ENCODE peak calls at places on chromosomes 5 and 9, in ten cellular contexts. One of them, this sample, is unnamed.

GRCh38 chr9:78144663-78145377 is 91.1 kb upstream of the CEP78 start:
- DNase-seq in anterior cingulate cortex: peak; percentile 2
- DNase-seq in stimulated activated CD4-positive, alpha-beta T cell treated with anti-CD3 and anti-CD28 coated beads, Interleukin-1b, Interleukin-23, amount 100 ng/mL, for 24 hours: no peak
- DNase-seq in SK-N-SH: no peak
- DNase-seq in neural crest cell: no peak
- DNase-seq in breast epithelium: no peak
- DNase-seq in ELF-1: no peak
- DNase-seq in midbrain: no peak
- DNase-seq in HFFc6: no peak
- DNase-seq in GM12878: no peak
- DNase-seq in this sample: peak; percentile 57

GRCh38 chr5:133511653-133512235 is 100.6 kb downstream of the FSTL4 start:
- DNase-seq in GM12878: no peak
- DNase-seq in stimulated activated CD4-positive, alpha-beta T cell treated with anti-CD3 and anti-CD28 coated beads, Interleukin-1b, Interleukin-23, amount 100 ng/mL, for 24 hours: no peak
- DNase-seq in breast epithelium: no peak
- DNase-seq in HFFc6: no peak
- DNase-seq in anterior cingulate cortex: no peak
- DNase-seq in neural crest cell: no peak
- DNase-seq in ELF-1: no peak
- DNase-seq in midbrain: no peak
- DNase-seq in SK-N-SH: no peak
- DNase-seq in this sample: no peak

GRCh38 chr9:36572515-36573418 is at the start of gene MELK:
- DNase-seq in anterior cingulate cortex: peak; percentile 81
- DNase-seq in ELF-1: peak; percentile 92
- DNase-seq in SK-N-SH: peak; percentile 99
- DNase-seq in breast epithelium: peak; percentile 72
- DNase-seq in midbrain: peak; percentile 52
- DNase-seq in GM12878: no peak
- DNase-seq in neural crest cell: peak; percentile 88
- DNase-seq in HFFc6: peak; percentile 53
- DNase-seq in stimulated activated CD4-positive, alpha-beta T cell treated with anti-CD3 and anti-CD28 coated beads, Interleukin-1b, Interleukin-23, amount 100 ng/mL, for 24 hours: peak; percentile 76
- DNase-seq in this sample: peak; percentile 59

GRCh38 chr5:57735754-57736153 is 253.1 kb upstream of the ACTBL2 start:
- DNase-seq in stimulated activated CD4-positive, alpha-beta T cell treated with anti-CD3 and anti-CD28 coated beads, Interleukin-1b, Interleukin-23, amount 100 ng/mL, for 24 hours: no peak
- DNase-seq in SK-N-SH: no peak
- DNase-seq in ELF-1: no peak
- DNase-seq in neural crest cell: no peak
- DNase-seq in HFFc6: peak; percentile 83
- DNase-seq in midbrain: no peak
- DNase-seq in breast epithelium: no peak
- DNase-seq in anterior cingulate cortex: no peak
- DNase-seq in GM12878: no peak
- DNase-seq in this sample: no peak

GRCh38 chr5:173488144-173488543 is 128.3 kb downstream of the BOD1 start:
- DNase-seq in anterior cingulate cortex: no peak
- DNase-seq in breast epithelium: no peak
- DNase-seq in stimulated activated CD4-positive, alpha-beta T cell treated with anti-CD3 and anti-CD28 coated beads, Interleukin-1b, Interleukin-23, amount 100 ng/mL, for 24 hours: no peak
- DNase-seq in neural crest cell: no peak
- DNase-seq in SK-N-SH: no peak
- DNase-seq in GM12878: no peak
- DNase-seq in midbrain: no peak
- DNase-seq in HFFc6: no peak
- DNase-seq in ELF-1: no peak
- DNase-seq in this sample: no peak

GRCh38 chr5:178551468-178551867 is 38.7 kb downstream of the COL23A1 start:
- DNase-seq in GM12878: no peak
- DNase-seq in neural crest cell: no peak
- DNase-seq in ELF-1: no peak
- DNase-seq in breast epithelium: no peak
- DNase-seq in SK-N-SH: no peak
- DNase-seq in HFFc6: no peak
- DNase-seq in stimulated activated CD4-positive, alpha-beta T cell treated with anti-CD3 and anti-CD28 coated beads, Interleukin-1b, Interleukin-23, amount 100 ng/mL, for 24 hours: no peak
- DNase-seq in anterior cingulate cortex: no peak
- DNase-seq in midbrain: no peak
- DNase-seq in this sample: no peak

GRCh38 chr5:54917323-54917722 is 68.1 kb downstream of the ESM1 start:
- DNase-seq in stimulated activated CD4-positive, alpha-beta T cell treated with anti-CD3 and anti-CD28 coated beads, Interleukin-1b, Interleukin-23, amount 100 ng/mL, for 24 hours: no peak
- DNase-seq in breast epithelium: no peak
- DNase-seq in ELF-1: no peak
- DNase-seq in midbrain: no peak
- DNase-seq in GM12878: no peak
- DNase-seq in SK-N-SH: no peak
- DNase-seq in anterior cingulate cortex: no peak
- DNase-seq in HFFc6: no peak
- DNase-seq in neural crest cell: no peak
- DNase-seq in this sample: no peak

GRCh38 chr5:179162351-179163235 is 102.4 kb downstream of the ZNF354C start:
- DNase-seq in neural crest cell: no peak
- DNase-seq in GM12878: no peak
- DNase-seq in ELF-1: no peak
- DNase-seq in HFFc6: no peak
- DNase-seq in breast epithelium: peak; percentile 42
- DNase-seq in anterior cingulate cortex: no peak
- DNase-seq in midbrain: no peak
- DNase-seq in stimulated activated CD4-positive, alpha-beta T cell treated with anti-CD3 and anti-CD28 coated beads, Interleukin-1b, Interleukin-23, amount 100 ng/mL, for 24 hours: no peak
- DNase-seq in SK-N-SH: no peak
- DNase-seq in this sample: no peak

GRCh38 chr5:72163349-72163983 is 56.2 kb downstream of the MAP1B start:
- DNase-seq in neural crest cell: no peak
- DNase-seq in ELF-1: no peak
- DNase-seq in breast epithelium: no peak
- DNase-seq in SK-N-SH: no peak
- DNase-seq in HFFc6: no peak
- DNase-seq in GM12878: no peak
- DNase-seq in stimulated activated CD4-positive, alpha-beta T cell treated with anti-CD3 and anti-CD28 coated beads, Interleukin-1b, Interleukin-23, amount 100 ng/mL, for 24 hours: no peak
- DNase-seq in anterior cingulate cortex: no peak
- DNase-seq in midbrain: no peak
- DNase-seq in this sample: no peak

GRCh38 chr9:34627716-34628655 is 880 bp downstream of the ARID3C start:
- DNase-seq in stimulated activated CD4-positive, alpha-beta T cell treated with anti-CD3 and anti-CD28 coated beads, Interleukin-1b, Interleukin-23, amount 100 ng/mL, for 24 hours: no peak
- DNase-seq in breast epithelium: no peak
- DNase-seq in HFFc6: no peak
- DNase-seq in SK-N-SH: no peak
- DNase-seq in neural crest cell: no peak
- DNase-seq in GM12878: no peak
- DNase-seq in midbrain: no peak
- DNase-seq in ELF-1: no peak
- DNase-seq in anterior cingulate cortex: no peak
- DNase-seq in this sample: no peak

GRCh38 chr9:78707481-78707977 is 410.6 kb downstream of the PSAT1 start:
- DNase-seq in SK-N-SH: no peak
- DNase-seq in breast epithelium: no peak
- DNase-seq in anterior cingulate cortex: no peak
- DNase-seq in neural crest cell: no peak
- DNase-seq in ELF-1: no peak
- DNase-seq in midbrain: no peak
- DNase-seq in GM12878: peak; percentile 8
- DNase-seq in HFFc6: peak; percentile 89
- DNase-seq in stimulated activated CD4-positive, alpha-beta T cell treated with anti-CD3 and anti-CD28 coated beads, Interleukin-1b, Interleukin-23, amount 100 ng/mL, for 24 hours: no peak
- DNase-seq in this sample: no peak

GRCh38 chr9:5633243-5633642 is 4.3 kb downstream of the RIC1 start:
- DNase-seq in breast epithelium: no peak
- DNase-seq in anterior cingulate cortex: no peak
- DNase-seq in stimulated activated CD4-positive, alpha-beta T cell treated with anti-CD3 and anti-CD28 coated beads, Interleukin-1b, Interleukin-23, amount 100 ng/mL, for 24 hours: no peak
- DNase-seq in HFFc6: no peak
- DNase-seq in neural crest cell: no peak
- DNase-seq in ELF-1: no peak
- DNase-seq in SK-N-SH: no peak
- DNase-seq in midbrain: no peak
- DNase-seq in GM12878: no peak
- DNase-seq in this sample: no peak

GRCh38 chr9:126397056-126397455 is 70.4 kb downstream of the MVB12B start:
- DNase-seq in anterior cingulate cortex: no peak
- DNase-seq in neural crest cell: no peak
- DNase-seq in ELF-1: no peak
- DNase-seq in breast epithelium: no peak
- DNase-seq in HFFc6: no peak
- DNase-seq in SK-N-SH: no peak
- DNase-seq in midbrain: no peak
- DNase-seq in stimulated activated CD4-positive, alpha-beta T cell treated with anti-CD3 and anti-CD28 coated beads, Interleukin-1b, Interleukin-23, amount 100 ng/mL, for 24 hours: no peak
- DNase-seq in GM12878: peak; percentile 54
- DNase-seq in this sample: no peak

GRCh38 chr9:21095561-21095960 is 17.8 kb upstream of the IFNB1 start:
- DNase-seq in stimulated activated CD4-positive, alpha-beta T cell treated with anti-CD3 and anti-CD28 coated beads, Interleukin-1b, Interleukin-23, amount 100 ng/mL, for 24 hours: no peak
- DNase-seq in SK-N-SH: no peak
- DNase-seq in ELF-1: peak; percentile 26
- DNase-seq in neural crest cell: no peak
- DNase-seq in anterior cingulate cortex: no peak
- DNase-seq in GM12878: no peak
- DNase-seq in midbrain: no peak
- DNase-seq in breast epithelium: no peak
- DNase-seq in HFFc6: peak; percentile 42
- DNase-seq in this sample: no peak

GRCh38 chr5:104045987-104046386 is 483.4 kb upstream of the NUDT12 start:
- DNase-seq in ELF-1: no peak
- DNase-seq in neural crest cell: no peak
- DNase-seq in anterior cingulate cortex: no peak
- DNase-seq in SK-N-SH: no peak
- DNase-seq in GM12878: no peak
- DNase-seq in stimulated activated CD4-positive, alpha-beta T cell treated with anti-CD3 and anti-CD28 coated beads, Interleukin-1b, Interleukin-23, amount 100 ng/mL, for 24 hours: no peak
- DNase-seq in breast epithelium: no peak
- DNase-seq in HFFc6: no peak
- DNase-seq in midbrain: no peak
- DNase-seq in this sample: no peak

GRCh38 chr5:41858890-41859289 is 11.3 kb downstream of the OXCT1 start:
- DNase-seq in GM12878: no peak
- DNase-seq in HFFc6: no peak
- DNase-seq in midbrain: no peak
- DNase-seq in anterior cingulate cortex: no peak
- DNase-seq in breast epithelium: no peak
- DNase-seq in neural crest cell: no peak
- DNase-seq in ELF-1: no peak
- DNase-seq in stimulated activated CD4-positive, alpha-beta T cell treated with anti-CD3 and anti-CD28 coated beads, Interleukin-1b, Interleukin-23, amount 100 ng/mL, for 24 hours: no peak
- DNase-seq in SK-N-SH: no peak
- DNase-seq in this sample: no peak

GRCh38 chr5:151157426-151158286 is at the start of gene ANXA6:
- DNase-seq in stimulated activated CD4-positive, alpha-beta T cell treated with anti-CD3 and anti-CD28 coated beads, Interleukin-1b, Interleukin-23, amount 100 ng/mL, for 24 hours: peak; percentile 46
- DNase-seq in ELF-1: peak; percentile 96
- DNase-seq in SK-N-SH: peak; percentile 91
- DNase-seq in HFFc6: peak; percentile 65
- DNase-seq in GM12878: no peak
- DNase-seq in midbrain: peak; percentile 88
- DNase-seq in anterior cingulate cortex: peak; percentile 92
- DNase-seq in breast epithelium: peak; percentile 86
- DNase-seq in neural crest cell: peak; percentile 65
- DNase-seq in this sample: peak; percentile 74

GRCh38 chr9:131422241-131422792 is 28.4 kb downstream of the PRRC2B start:
- DNase-seq in HFFc6: peak; percentile 16
- DNase-seq in ELF-1: no peak
- DNase-seq in midbrain: no peak
- DNase-seq in anterior cingulate cortex: no peak
- DNase-seq in breast epithelium: peak; percentile 72
- DNase-seq in SK-N-SH: peak; percentile 81
- DNase-seq in GM12878: no peak
- DNase-seq in stimulated activated CD4-positive, alpha-beta T cell treated with anti-CD3 and anti-CD28 coated beads, Interleukin-1b, Interleukin-23, amount 100 ng/mL, for 24 hours: no peak
- DNase-seq in neural crest cell: no peak
- DNase-seq in this sample: peak; percentile 35

GRCh38 chr9:30235564-30235963 is 2148.9 kb upstream of the ACO1 start:
- DNase-seq in GM12878: no peak
- DNase-seq in midbrain: no peak
- DNase-seq in HFFc6: no peak
- DNase-seq in ELF-1: no peak
- DNase-seq in anterior cingulate cortex: no peak
- DNase-seq in neural crest cell: no peak
- DNase-seq in breast epithelium: no peak
- DNase-seq in SK-N-SH: no peak
- DNase-seq in stimulated activated CD4-positive, alpha-beta T cell treated with anti-CD3 and anti-CD28 coated beads, Interleukin-1b, Interleukin-23, amount 100 ng/mL, for 24 hours: no peak
- DNase-seq in this sample: no peak

GRCh38 chr9:94029932-94030317 is 54.3 kb upstream of the PTPDC1 start:
- DNase-seq in GM12878: no peak
- DNase-seq in neural crest cell: no peak
- DNase-seq in SK-N-SH: no peak
- DNase-seq in anterior cingulate cortex: no peak
- DNase-seq in stimulated activated CD4-positive, alpha-beta T cell treated with anti-CD3 and anti-CD28 coated beads, Interleukin-1b, Interleukin-23, amount 100 ng/mL, for 24 hours: no peak
- DNase-seq in ELF-1: no peak
- DNase-seq in midbrain: no peak
- DNase-seq in breast epithelium: no peak
- DNase-seq in HFFc6: no peak
- DNase-seq in this sample: no peak

GRCh38 chr9:115115117-115115880 is 2.7 kb downstream of the TNC start:
- DNase-seq in HFFc6: peak; percentile 56
- DNase-seq in stimulated activated CD4-positive, alpha-beta T cell treated with anti-CD3 and anti-CD28 coated beads, Interleukin-1b, Interleukin-23, amount 100 ng/mL, for 24 hours: no peak
- DNase-seq in GM12878: no peak
- DNase-seq in midbrain: no peak
- DNase-seq in breast epithelium: no peak
- DNase-seq in anterior cingulate cortex: no peak
- DNase-seq in SK-N-SH: no peak
- DNase-seq in neural crest cell: no peak
- DNase-seq in ELF-1: no peak
- DNase-seq in this sample: no peak

GRCh38 chr9:78324682-78325081 is 27.8 kb downstream of the PSAT1 start:
- DNase-seq in ELF-1: no peak
- DNase-seq in midbrain: no peak
- DNase-seq in anterior cingulate cortex: no peak
- DNase-seq in neural crest cell: no peak
- DNase-seq in SK-N-SH: no peak
- DNase-seq in GM12878: no peak
- DNase-seq in HFFc6: no peak
- DNase-seq in stimulated activated CD4-positive, alpha-beta T cell treated with anti-CD3 and anti-CD28 coated beads, Interleukin-1b, Interleukin-23, amount 100 ng/mL, for 24 hours: no peak
- DNase-seq in breast epithelium: no peak
- DNase-seq in this sample: no peak

GRCh38 chr5:151270599-151270998 is 17.6 kb downstream of the GM2A start:
- DNase-seq in SK-N-SH: no peak
- DNase-seq in midbrain: no peak
- DNase-seq in stimulated activated CD4-positive, alpha-beta T cell treated with anti-CD3 and anti-CD28 coated beads, Interleukin-1b, Interleukin-23, amount 100 ng/mL, for 24 hours: no peak
- DNase-seq in anterior cingulate cortex: no peak
- DNase-seq in breast epithelium: no peak
- DNase-seq in HFFc6: peak; percentile 79
- DNase-seq in GM12878: peak; percentile 71
- DNase-seq in neural crest cell: no peak
- DNase-seq in ELF-1: no peak
- DNase-seq in this sample: no peak

This sample was measured in globus pallidus.